ENCODE peak calls at places on chromosomes 3 and 15, in six cellular contexts. S, G, Z, E, A and P are unnamed samples.
A peak's percentile ranks its signal among the peaks of the same experiment; 100 is the strongest.

GRCh38 chr3:172903642-172904041 is 153.1 kb downstream of the ECT2 start:
- DNase-seq in A (no peak), G (no peak), Z (no peak), E (no peak), S (peak; percentile 83), P (no peak)

GRCh38 chr3:9715764-9716437 is 12.3 kb downstream of the CPNE9 start:
- DNase-seq in G (no peak), S (peak; percentile 81), Z (peak; percentile 49), E (peak; percentile 79), A (peak; percentile 87), P (peak; percentile 90)

GRCh38 chr3:58175429-58176184 is 35.2 kb downstream of the DNASE1L3 start:
- DNase-seq in Z (no peak), G (no peak), E (no peak), S (no peak), A (no peak), P (peak; percentile 46)

GRCh38 chr15:90212221-90213079 is 11.3 kb downstream of the SEMA4B start:
- DNase-seq in A (no peak), Z (no peak), E (no peak), G (no peak), S (peak; percentile 82), P (no peak)

GRCh38 chr3:13161021-13161759 is 88.0 kb upstream of the IQSEC1 start:
- DNase-seq in G (no peak), A (no peak), E (no peak), Z (no peak), S (peak; percentile 10), P (no peak)

GRCh38 chr3:109346770-109347295 is 9.5 kb upstream of the DPPA4 start:
- DNase-seq in G (no peak), E (no peak), S (no peak), Z (peak; percentile 26), A (no peak), P (no peak)

GRCh38 chr15:81473177-81473576 is 99.2 kb upstream of the TMC3 start:
- DNase-seq in E (no peak), A (no peak), S (no peak), G (no peak), Z (no peak), P (no peak)

GRCh38 chr15:89072277-89072869 is 15.9 kb upstream of the ABHD2 start:
- DNase-seq in E (no peak), G (no peak), A (no peak), Z (no peak), S (no peak), P (no peak)

GRCh38 chr3:71010731-71011455 is 572.6 kb downstream of the FOXP1 start:
- DNase-seq in Z (no peak), E (no peak), S (no peak), A (no peak), G (peak; percentile 20), P (peak; percentile 31)

GRCh38 chr3:78604328-78604727 is 1163.5 kb downstream of the ROBO1 start:
- DNase-seq in A (peak; percentile 18), S (no peak), Z (peak; percentile 91), E (peak; percentile 40), G (no peak), P (peak; percentile 80)

GRCh38 chr15:79455361-79455760 is 23.2 kb downstream of the MINAR1 start:
- DNase-seq in Z (peak; percentile 41), A (no peak), E (no peak), S (no peak), G (no peak), P (peak; percentile 31)

GRCh38 chr3:40593351-40593750 is 68.6 kb downstream of the ZNF621 start:
- DNase-seq in G (no peak), E (no peak), Z (no peak), A (no peak), S (no peak), P (no peak)

GRCh38 chr3:105780114-105780513 is 88.7 kb downstream of the CBLB start:
- DNase-seq in S (no peak), Z (no peak), G (no peak), E (peak; percentile 21), A (no peak), P (peak; percentile 58)

GRCh38 chr15:70274255-70274654 is 176.5 kb upstream of the TLE3 start:
- DNase-seq in E (no peak), Z (no peak), G (no peak), S (no peak), A (no peak), P (no peak)

GRCh38 chr15:101001796-101002195 is 82.6 kb downstream of the LRRK1 start:
- DNase-seq in S (no peak), G (no peak), E (no peak), A (no peak), Z (no peak), P (no peak)

GRCh38 chr15:96335429-96335807 is 4.9 kb downstream of the NR2F2 start:
- DNase-seq in Z (no peak), S (no peak), E (no peak), A (no peak), G (no peak), P (no peak)

GRCh38 chr3:152299243-152299976 is 30.7 kb downstream of the MBNL1 start:
- DNase-seq in E (no peak), Z (no peak), A (no peak), S (no peak), G (no peak), P (no peak)

GRCh38 chr3:87084868-87085267 is 93.9 kb upstream of the VGLL3 start:
- DNase-seq in A (no peak), Z (no peak), G (no peak), E (no peak), S (no peak), P (peak; percentile 5)

GRCh38 chr3:58246148-58247051 is 8.8 kb downstream of the ABHD6 start:
- DNase-seq in A (no peak), G (no peak), Z (no peak), E (no peak), S (no peak), P (no peak)

GRCh38 chr15:38555686-38556334 is 8.8 kb downstream of the RASGRP1 start:
- DNase-seq in Z (peak; percentile 89), S (no peak), G (no peak), E (peak; percentile 51), A (no peak), P (peak; percentile 95)

GRCh38 chr15:94265009-94265408 is 33.6 kb downstream of the MCTP2 start:
- DNase-seq in E (no peak), Z (no peak), S (no peak), A (no peak), G (no peak), P (peak; percentile 55)

GRCh38 chr15:60179786-60180391 is 175.8 kb downstream of the FOXB1 start:
- DNase-seq in E (peak; percentile 28), S (no peak), G (no peak), A (peak; percentile 43), Z (peak; percentile 22), P (peak; percentile 61)

GRCh38 chr3:169237181-169237580 is 426.3 kb downstream of the MECOM start:
- DNase-seq in Z (no peak), S (no peak), E (peak; percentile 35), G (no peak), A (no peak), P (peak; percentile 70)

GRCh38 chr3:15102256-15102655 is 3.3 kb upstream of the RBSN start:
- DNase-seq in A (no peak), S (no peak), Z (no peak), G (no peak), E (no peak), P (no peak)

GRCh38 chr15:57720861-57721260 is 14.3 kb downstream of the POLR2M start:
- DNase-seq in S (no peak), G (no peak), Z (no peak), A (no peak), E (no peak), P (peak; percentile 18)

GRCh38 chr15:52010633-52011595 is 8.1 kb upstream of the MAPK6 start:
- DNase-seq in A (peak; percentile 68), G (no peak), Z (peak; percentile 75), E (peak; percentile 74), S (no peak), P (peak; percentile 97)

GRCh38 chr3:113912551-113913246 is 35.1 kb upstream of the ZDHHC23 start:
- DNase-seq in E (peak; percentile 37), A (peak; percentile 27), G (no peak), S (no peak), Z (peak; percentile 27), P (peak; percentile 77)

GRCh38 chr3:197135212-197135611 is 105.6 kb upstream of the MELTF start:
- DNase-seq in A (no peak), G (no peak), Z (no peak), E (no peak), S (no peak), P (no peak)

GRCh38 chr15:100572362-100572983 is 29.5 kb downstream of the LINS1 start:
- DNase-seq in E (no peak), A (no peak), S (no peak), Z (no peak), G (no peak), P (peak; percentile 23)

GRCh38 chr3:193049901-193050300 is 132.2 kb upstream of the MB21D2 start:
- DNase-seq in G (no peak), S (no peak), E (no peak), Z (no peak), A (no peak), P (no peak)

GRCh38 chr3:140752499-140752898 is 74.6 kb downstream of the TRIM42 start:
- DNase-seq in E (no peak), G (no peak), Z (no peak), A (no peak), S (no peak), P (no peak)

GRCh38 chr15:45048784-45049631 is 26.0 kb downstream of the SORD start:
- DNase-seq in G (no peak), E (no peak), Z (peak; percentile 10), A (no peak), S (no peak), P (peak; percentile 40)